ENCODE peak calls at places on chromosome 3, in five cellular contexts. V is IMR-90, Z is endothelial cell of umbilical vein, Y is adrenal gland, M is testis. J is an unnamed sample.
A peak's percentile ranks its signal among the peaks of the same experiment; 100 is the strongest.

GRCh38 chr3:48088056-48088748 is 72.0 kb upstream of the MAP4 start:
- DNase-seq in Y (peak; percentile 41), M (peak; percentile 37), V (no peak), Z (no peak), J (no peak)

GRCh38 chr3:178950676-178951075 is 120.9 kb downstream of the ZMAT3 start:
- DNase-seq in V (no peak), Y (no peak), Z (peak; percentile 75), M (no peak), J (no peak)

GRCh38 chr3:59839810-59840515 is 790.1 kb upstream of the CFAP20DC start:
- DNase-seq in Z (no peak), V (no peak), Y (no peak), M (no peak), J (no peak)

GRCh38 chr3:32855350-32855953 is 37.7 kb downstream of the TRIM71 start:
- DNase-seq in Z (no peak), M (no peak), Y (no peak), V (no peak), J (no peak)

GRCh38 chr3:134922866-134923265 is 127.8 kb downstream of the EPHB1 start:
- DNase-seq in Z (no peak), V (no peak), Y (no peak), M (no peak), J (no peak)

GRCh38 chr3:123559040-123559861 is 25.6 kb downstream of the HACD2 start:
- DNase-seq in Z (peak; percentile 53), Y (peak; percentile 32), V (peak; percentile 64), M (peak; percentile 47), J (no peak)

GRCh38 chr3:188567478-188568195 is 413.7 kb downstream of the LPP start:
- DNase-seq in Y (no peak), Z (no peak), V (peak; percentile 70), M (no peak), J (no peak)

GRCh38 chr3:197029511-197030167 is at the start of gene MELTF:
- DNase-seq in M (peak; percentile 62), V (peak; percentile 71), Y (peak; percentile 44), Z (peak; percentile 25), J (peak; percentile 89)

GRCh38 chr3:12743583-12743982 is 15.5 kb downstream of the TMEM40 start:
- DNase-seq in Y (no peak), V (no peak), M (no peak), Z (no peak), J (no peak)

GRCh38 chr3:180116203-180116602 is 79.5 kb upstream of the PEX5L start:
- DNase-seq in Z (no peak), Y (no peak), M (no peak), V (no peak), J (no peak)

GRCh38 chr3:69738291-69738690 is 973 bp upstream of the MITF start:
- DNase-seq in V (peak; percentile 26), Y (no peak), Z (peak; percentile 52), M (no peak), J (no peak)

GRCh38 chr3:69738859-69739203 is 433 bp upstream of the MITF start:
- DNase-seq in Y (no peak), M (no peak), V (no peak), Z (no peak), J (no peak)

GRCh38 chr3:69741057-69741830 is 2.0 kb downstream of the MITF start:
- DNase-seq in M (no peak), Y (no peak), V (no peak), Z (no peak), J (no peak)

GRCh38 chr3:69740103-69741021 is 1.1 kb downstream of the MITF start:
- DNase-seq in Y (peak; percentile 42), Z (no peak), V (no peak), M (peak; percentile 63), J (no peak)

DNA sequence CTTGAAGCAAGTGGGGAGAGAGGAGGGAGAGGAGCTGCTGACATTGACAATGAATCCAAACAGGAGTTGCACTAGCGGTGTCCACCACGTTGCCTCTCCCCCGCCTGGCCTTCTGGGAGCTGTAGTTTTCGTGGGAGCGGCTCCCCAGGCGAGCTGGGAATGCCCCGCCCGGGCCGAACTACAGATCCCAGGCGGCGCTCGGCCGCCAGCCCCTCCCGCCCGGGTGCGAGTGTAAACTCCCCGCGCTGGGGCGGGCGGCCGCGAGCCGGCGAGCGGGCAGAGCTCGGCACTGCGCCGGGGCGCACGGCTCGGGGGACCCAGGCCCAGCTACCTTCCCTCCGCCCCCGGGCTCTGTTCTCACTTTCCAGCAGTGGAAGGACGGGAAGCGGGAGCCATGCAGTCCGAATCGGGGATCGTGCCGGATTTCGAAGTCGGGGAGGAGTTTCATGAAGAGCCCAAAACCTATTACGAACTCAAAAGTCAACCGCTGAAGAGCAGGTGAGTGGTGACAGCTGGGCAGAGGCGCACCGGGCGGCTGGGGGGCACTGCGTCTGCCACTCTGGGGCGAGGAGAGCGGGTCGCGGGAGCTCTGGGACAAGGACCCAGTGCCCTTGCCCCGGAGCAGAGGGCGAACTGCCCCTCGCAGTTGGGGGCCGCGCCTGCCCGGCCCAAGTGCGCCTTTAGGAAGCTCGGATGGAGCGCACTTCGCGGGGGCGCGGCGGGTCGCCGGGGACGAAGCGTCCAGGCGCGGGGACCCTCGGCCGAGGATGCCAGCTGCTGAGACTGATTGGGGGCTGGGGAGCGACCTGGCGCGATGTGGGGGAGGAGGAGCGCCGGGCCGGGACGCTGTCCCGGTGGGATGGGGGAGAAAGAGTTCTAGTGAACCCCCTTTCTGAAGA is at the start of gene MITF:
- DNase-seq in Z (peak; percentile 94), V (peak; percentile 88), Y (peak; percentile 94), M (peak; percentile 96), J (peak; percentile 91)
- TF ChIP-seq POLR2A in Z (peak; percentile 30), V (no peak), Y (no peak), M (peak; percentile 18), J (no peak)

DNA sequence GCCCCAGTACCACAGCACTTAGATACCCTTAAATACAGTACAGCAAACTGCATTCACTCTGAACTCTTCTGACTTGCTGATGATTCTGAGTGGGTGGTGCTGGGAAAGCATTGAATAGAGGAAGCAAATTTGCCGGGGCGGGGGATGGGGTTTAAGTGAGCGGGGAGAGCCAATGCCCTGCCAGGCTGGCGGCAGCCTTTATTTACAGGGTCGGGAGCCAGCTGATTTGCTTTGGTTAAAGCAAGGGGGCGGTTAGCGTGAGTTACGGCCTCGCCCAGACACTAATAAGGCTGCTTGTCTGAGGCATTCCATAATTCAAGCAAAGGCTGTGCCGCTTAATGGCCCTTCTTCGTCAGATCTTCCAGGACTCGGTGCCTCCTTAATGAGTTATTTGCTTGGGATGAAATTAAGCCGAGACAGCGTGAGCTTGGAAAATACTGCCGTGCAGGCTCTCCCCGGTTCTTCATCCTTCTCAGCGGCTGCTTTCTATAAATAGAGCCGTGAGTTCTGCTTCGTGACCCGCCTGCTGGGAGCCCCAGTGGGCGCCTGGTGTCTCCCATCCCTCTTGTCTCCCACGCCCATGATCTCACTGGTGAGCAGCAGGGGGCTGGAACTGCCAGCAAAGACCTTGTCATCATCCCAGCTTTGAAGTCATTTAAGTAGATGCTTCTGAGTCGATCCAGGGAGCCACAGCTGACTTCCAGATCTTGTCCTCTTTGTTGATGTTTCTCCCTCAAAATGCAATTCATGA is 25.8 kb downstream of the SPSB4 start:
- DNase-seq in Z (peak; percentile 10), Y (peak; percentile 43), M (peak; percentile 41), V (peak; percentile 52), J (peak; percentile 83)
- H3K4me3 ChIP-seq in Z (no peak overlapping the region), Y (peak overlapping the region; percentile 36), M (no peak overlapping the region), V (peak overlapping the region; percentile 2), J (peak overlapping the region; percentile 6)

DNA sequence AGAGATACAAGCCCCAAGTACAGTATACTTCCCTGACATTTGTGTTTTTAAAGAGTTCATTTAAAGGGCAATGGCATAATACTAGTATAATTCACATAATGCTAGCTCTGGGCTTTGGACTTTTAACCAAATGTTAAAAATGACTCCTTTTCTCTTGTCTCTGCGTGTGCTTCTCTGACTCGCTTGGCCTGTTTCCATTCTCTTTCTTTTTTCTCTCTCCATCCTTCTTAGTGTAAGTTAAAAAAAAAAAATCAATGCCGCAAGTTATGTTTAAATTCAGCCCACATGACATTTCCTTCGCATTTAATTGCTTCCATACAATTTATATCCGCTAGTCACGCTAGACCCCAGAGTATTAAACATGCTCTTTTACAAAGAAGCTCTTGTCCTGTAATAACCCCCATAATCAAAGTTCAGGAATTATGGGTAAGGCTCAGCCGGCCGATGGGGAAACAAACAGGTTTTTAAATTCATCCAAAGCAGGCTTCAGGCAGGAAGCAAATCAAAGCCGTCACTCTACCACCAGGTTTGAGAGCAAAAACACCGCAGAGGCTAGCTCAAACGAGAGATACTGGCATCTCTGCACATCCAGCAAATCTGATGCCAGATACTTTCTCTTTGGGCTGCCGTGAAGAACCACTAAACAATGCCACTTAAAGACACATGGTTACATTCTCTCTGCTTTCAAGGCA is 19.3 kb downstream of the WWTR1 start:
- DNase-seq in M (peak; percentile 46), Z (no peak), V (peak; percentile 88), Y (peak; percentile 42), J (no peak)
- H3K27ac ChIP-seq in M (peak overlapping the region; percentile 27), Z (peak overlapping the region; percentile 51), V (peak overlapping the region; percentile 95), Y (peak overlapping the region; percentile 43), J (peak overlapping the region; percentile 5)

GRCh38 chr3:195910499-195910845 is 2.1 kb upstream of the TNK2 start:
- DNase-seq in M (no peak), V (no peak), Z (no peak), Y (peak; percentile 17), J (peak; percentile 75)

GRCh38 chr3:195911041-195911945 is 2.9 kb upstream of the TNK2 start:
- DNase-seq in M (no peak), Z (no peak), Y (peak; percentile 15), V (no peak), J (peak; percentile 71)

GRCh38 chr3:195908439-195909293 is at the start of gene TNK2:
- DNase-seq in Y (no peak), M (no peak), V (no peak), Z (no peak), J (peak; percentile 92)

GRCh38 chr3:195909294-195909644 is 918 bp upstream of the TNK2 start:
- DNase-seq in V (peak; percentile 27), Z (peak; percentile 28), M (no peak), Y (no peak), J (no peak)

DNA sequence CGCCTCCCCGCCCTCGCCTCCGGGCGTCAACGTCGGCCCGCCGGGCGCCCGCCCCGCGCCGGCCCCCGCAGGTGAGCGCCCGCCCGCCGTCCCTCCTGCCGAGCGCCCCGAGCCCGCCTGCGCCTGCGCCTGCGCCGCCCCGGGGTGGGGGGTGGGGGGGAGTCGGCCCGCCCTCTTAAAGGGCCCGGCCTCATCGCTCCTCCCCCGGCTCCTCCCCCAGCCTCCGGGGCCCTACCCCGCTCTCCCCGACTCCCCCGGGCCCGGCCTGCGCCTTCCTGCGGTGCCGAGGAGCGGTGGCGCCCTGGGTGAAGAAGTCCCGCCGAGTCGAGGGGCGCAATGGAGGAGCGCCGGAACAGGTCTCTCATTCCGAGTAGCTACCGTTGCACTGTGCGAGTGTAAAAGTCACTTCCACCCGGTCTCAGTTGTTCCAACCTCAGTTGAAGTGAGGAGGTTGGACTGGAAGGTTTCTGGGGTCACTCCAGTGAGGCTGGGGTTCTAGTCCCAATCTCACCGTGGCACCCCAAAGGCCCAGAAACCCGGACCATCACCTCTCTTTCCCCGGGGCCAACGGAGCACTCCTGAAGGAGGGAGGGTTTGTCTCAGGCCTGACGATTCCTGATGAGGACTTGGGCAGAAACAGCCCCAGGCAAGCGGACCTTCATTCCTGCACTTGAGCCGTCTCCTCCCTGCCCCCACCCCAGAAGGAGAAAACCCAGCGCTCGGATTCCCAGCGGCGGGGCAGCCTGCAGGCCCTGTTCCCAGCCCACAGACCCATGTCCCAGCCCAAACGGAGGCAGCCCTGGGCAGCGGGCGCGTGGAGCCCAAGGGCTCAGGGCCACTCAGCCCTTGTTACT is 1.5 kb upstream of the TNK2 start:
- DNase-seq in Z (peak; percentile 73), Y (peak; percentile 83), V (peak; percentile 61), M (peak; percentile 87), J (peak; percentile 97)
- TF ChIP-seq POLR2A in Z (no peak), Y (no peak), V (no peak), M (no peak), J (no peak)